ENCODE peak calls at places on chromosomes 7 and 10, in five cellular contexts. One of them, this sample, is unnamed.

GRCh38 chr7:155198901-155199845 is 98.5 kb upstream of the INSIG1 start:
- DNase-seq in GM06990: no peak
- DNase-seq in HS-5: no peak
- DNase-seq in left cardiac atrium: no peak
- DNase-seq in ACHN: peak
- DNase-seq in this sample: no peak

GRCh38 chr10:22670796-22671195 is 43.6 kb downstream of the PIP4K2A start:
- DNase-seq in GM06990: no peak
- DNase-seq in left cardiac atrium: no peak
- DNase-seq in ACHN: no peak
- DNase-seq in HS-5: no peak
- DNase-seq in this sample: no peak

GRCh38 chr10:49363309-49364031 is 32.4 kb downstream of the DRGX start:
- DNase-seq in GM06990: no peak
- DNase-seq in HS-5: no peak
- DNase-seq in ACHN: no peak
- DNase-seq in left cardiac atrium: no peak
- DNase-seq in this sample: no peak

GRCh38 chr10:5447071-5447470 is 34.7 kb downstream of the NET1 start:
- DNase-seq in left cardiac atrium: no peak
- DNase-seq in ACHN: peak
- DNase-seq in HS-5: no peak
- DNase-seq in GM06990: no peak
- DNase-seq in this sample: no peak

GRCh38 chr7:127907638-127908040 is 123.6 kb downstream of the LRRC4 start:
- DNase-seq in ACHN: peak
- DNase-seq in GM06990: no peak
- DNase-seq in HS-5: no peak
- DNase-seq in left cardiac atrium: no peak
- DNase-seq in this sample: no peak

GRCh38 chr7:30549933-30550493 is 44.7 kb upstream of the GARS1 start:
- DNase-seq in left cardiac atrium: no peak
- DNase-seq in GM06990: no peak
- DNase-seq in ACHN: no peak
- DNase-seq in HS-5: no peak
- DNase-seq in this sample: peak

GRCh38 chr7:122199171-122199570 is 55.1 kb upstream of the AASS start:
- DNase-seq in HS-5: no peak
- DNase-seq in GM06990: no peak
- DNase-seq in ACHN: peak
- DNase-seq in left cardiac atrium: no peak
- DNase-seq in this sample: no peak

GRCh38 chr7:155509025-155509724 is 37.2 kb downstream of the CNPY1 start:
- DNase-seq in left cardiac atrium: no peak
- DNase-seq in ACHN: no peak
- DNase-seq in GM06990: no peak
- DNase-seq in HS-5: no peak
- DNase-seq in this sample: no peak

GRCh38 chr7:136857573-136857972 is 10.9 kb upstream of the CHRM2 start:
- DNase-seq in left cardiac atrium: no peak
- DNase-seq in ACHN: peak
- DNase-seq in GM06990: no peak
- DNase-seq in HS-5: no peak
- DNase-seq in this sample: no peak

GRCh38 chr7:13036256-13036765 is 348.9 kb downstream of the ARL4A start:
- DNase-seq in HS-5: no peak
- DNase-seq in ACHN: no peak
- DNase-seq in GM06990: no peak
- DNase-seq in left cardiac atrium: no peak
- DNase-seq in this sample: no peak

GRCh38 chr7:107045195-107045960 is 873 bp downstream of the PRKAR2B start:
- DNase-seq in ACHN: peak
- DNase-seq in left cardiac atrium: no peak
- DNase-seq in HS-5: no peak
- DNase-seq in GM06990: no peak
- DNase-seq in this sample: no peak

GRCh38 chr7:74417419-74417971 is 36.2 kb upstream of the GTF2IRD1 start:
- DNase-seq in GM06990: peak
- DNase-seq in left cardiac atrium: peak
- DNase-seq in ACHN: peak
- DNase-seq in HS-5: peak
- DNase-seq in this sample: peak

GRCh38 chr10:110488124-110488681 is 9.5 kb upstream of the DUSP5 start:
- DNase-seq in ACHN: no peak
- DNase-seq in HS-5: no peak
- DNase-seq in left cardiac atrium: no peak
- DNase-seq in GM06990: no peak
- DNase-seq in this sample: no peak

GRCh38 chr7:2609001-2609411 is 22.8 kb upstream of the TTYH3 start:
- DNase-seq in ACHN: peak
- DNase-seq in HS-5: no peak
- DNase-seq in left cardiac atrium: peak
- DNase-seq in GM06990: no peak
- DNase-seq in this sample: peak

GRCh38 chr10:97764519-97764931 is 7.3 kb downstream of the SFRP5 start:
- DNase-seq in ACHN: no peak
- DNase-seq in HS-5: no peak
- DNase-seq in GM06990: peak
- DNase-seq in left cardiac atrium: no peak
- DNase-seq in this sample: no peak

GRCh38 chr10:79379512-79380124 is 32.3 kb downstream of the PPIF start:
- DNase-seq in left cardiac atrium: peak
- DNase-seq in ACHN: no peak
- DNase-seq in HS-5: no peak
- DNase-seq in GM06990: no peak
- DNase-seq in this sample: no peak

GRCh38 chr7:100407285-100408180 is 21.0 kb downstream of the ZCWPW1 start:
- DNase-seq in left cardiac atrium: no peak
- DNase-seq in GM06990: no peak
- DNase-seq in ACHN: peak
- DNase-seq in HS-5: peak
- DNase-seq in this sample: peak

GRCh38 chr10:45501791-45502190 is 127.8 kb downstream of the ALOX5 start:
- DNase-seq in left cardiac atrium: no peak
- DNase-seq in HS-5: no peak
- DNase-seq in GM06990: no peak
- DNase-seq in ACHN: no peak
- DNase-seq in this sample: no peak